ENCODE peak calls at places on chromosomes 12 and 14, in nine cellular contexts. D is body of pancreas, E is HFF-Myc, I is uterus, O is fibroblast of lung, A is GM12865, Q is epithelial cell of esophagus, L is stomach, K is BE2C. N is an unnamed sample.

GRCh38 chr14:38762436-38762835 is 340.6 kb downstream of the SEC23A start:
- DNase-seq in A (no peak), I (no peak), E (no peak), L (no peak), K (no peak), O (peak; percentile 39), Q (no peak), D (no peak), N (no peak)

GRCh38 chr12:47038270-47038748 is 41.1 kb upstream of the PCED1B start:
- DNase-seq in D (no peak), K (no peak), Q (peak; percentile 30), I (no peak), A (no peak), E (no peak), O (peak; percentile 70), L (no peak), N (no peak)

GRCh38 chr12:107774349-107775029 is at the start of gene ASCL4:
- DNase-seq in A (no peak), E (no peak), L (no peak), O (no peak), Q (no peak), K (no peak), D (no peak), I (no peak), N (no peak)

GRCh38 chr14:64848239-64848638 is 31.5 kb downstream of the SPTB start:
- DNase-seq in Q (no peak), O (no peak), L (no peak), K (no peak), A (peak; percentile 6), D (no peak), I (no peak), E (no peak), N (no peak)

GRCh38 chr12:100141666-100141997 is 1.0 kb downstream of the BLTP3B start:
- DNase-seq in Q (peak; percentile 91), K (no peak), I (peak; percentile 40), E (peak; percentile 21), D (peak; percentile 26), A (peak; percentile 56), O (peak; percentile 92), L (no peak), N (no peak)

GRCh38 chr14:65210118-65210826 is 108.0 kb upstream of the MAX start:
- DNase-seq in O (peak; percentile 63), E (no peak), A (peak; percentile 83), Q (no peak), K (no peak), I (no peak), L (no peak), D (peak; percentile 23), N (no peak)

GRCh38 chr12:52873513-52873831 is 24.7 kb upstream of the KRT78 start:
- DNase-seq in A (no peak), I (no peak), L (no peak), O (no peak), K (no peak), Q (no peak), D (peak; percentile 38), E (no peak), N (no peak)

GRCh38 chr12:112419269-112420133 is 754 bp downstream of the PTPN11 start:
- DNase-seq in L (peak; percentile 64), K (peak; percentile 53), D (peak; percentile 81), Q (peak; percentile 92), A (peak; percentile 29), E (no peak), O (peak; percentile 78), I (peak; percentile 75), N (no peak)

GRCh38 chr12:97148941-97149559 is 242.0 kb downstream of the NEDD1 start:
- DNase-seq in O (peak; percentile 27), K (peak; percentile 70), Q (peak; percentile 66), L (peak; percentile 68), I (no peak), D (peak; percentile 77), A (peak; percentile 76), E (no peak), N (no peak)

GRCh38 chr14:38868415-38869290 is 234.4 kb downstream of the SEC23A start:
- DNase-seq in E (no peak), L (no peak), Q (no peak), D (peak; percentile 39), A (no peak), O (no peak), I (no peak), K (no peak), N (no peak)

GRCh38 chr14:102095231-102095870 is 8.5 kb upstream of the HSP90AA1 start:
- DNase-seq in K (no peak), L (no peak), O (peak; percentile 49), D (no peak), A (no peak), I (no peak), E (no peak), Q (peak; percentile 38), N (no peak)

GRCh38 chr14:88346048-88346639 is 23.1 kb upstream of the KCNK10 start:
- DNase-seq in L (no peak), K (no peak), I (no peak), D (no peak), Q (no peak), O (no peak), E (peak; percentile 15), A (no peak), N (no peak)

GRCh38 chr12:116423053-116423452 is 136.1 kb upstream of the MAP1LC3B2 start:
- DNase-seq in O (peak; percentile 18), E (no peak), A (no peak), L (no peak), D (peak; percentile 24), Q (peak; percentile 85), I (peak; percentile 64), K (no peak), N (no peak)

GRCh38 chr12:116427200-116427932 is 131.8 kb upstream of the MAP1LC3B2 start:
- DNase-seq in A (no peak), I (no peak), D (no peak), K (no peak), Q (no peak), E (no peak), O (peak; percentile 37), L (no peak), N (no peak)

GRCh38 chr12:116430911-116431565 is 128.1 kb upstream of the MAP1LC3B2 start:
- DNase-seq in L (no peak), A (no peak), K (no peak), I (no peak), D (no peak), O (no peak), Q (no peak), E (no peak), N (no peak)

GRCh38 chr12:116425256-116426193 is 133.7 kb upstream of the MAP1LC3B2 start:
- DNase-seq in O (no peak), K (no peak), A (no peak), I (no peak), D (no peak), Q (peak; percentile 72), L (no peak), E (no peak), N (no peak)

GRCh38 chr12:116426391-116427136 is 132.6 kb upstream of the MAP1LC3B2 start:
- DNase-seq in E (peak; percentile 94), O (peak; percentile 97), Q (peak; percentile 94), A (no peak), K (peak; percentile 45), D (peak; percentile 58), L (no peak), I (peak; percentile 88), N (no peak)
- TF ChIP-seq CTCF in E (peak; percentile 57), O (peak; percentile 60), Q (peak; percentile 34), A (no peak), K (no peak), D (no peak), L (no peak), I (peak; percentile 38), N (no peak)

GRCh38 chr12:115257791-115258190 is 573.8 kb upstream of the TBX3 start:
- DNase-seq in K (no peak), E (peak; percentile 32), L (no peak), A (no peak), Q (peak; percentile 96), I (no peak), D (no peak), O (peak; percentile 72), N (no peak)
- H3K4me3 ChIP-seq in K (no peak overlapping the region), E (no peak overlapping the region), L (no peak overlapping the region), A (no peak overlapping the region), Q (no peak overlapping the region), I (no peak overlapping the region), D (no peak overlapping the region), O (no peak overlapping the region), N (no peak overlapping the region)

GRCh38 chr14:28772613-28773012 is 6.0 kb downstream of the FOXG1 start:
- DNase-seq in O (peak; percentile 25), Q (no peak), L (no peak), D (no peak), E (no peak), A (peak; percentile 47), K (no peak), I (no peak), N (no peak)

GRCh38 chr14:28776482-28777266 is 10.1 kb downstream of the FOXG1 start:
- DNase-seq in I (no peak), E (no peak), Q (no peak), K (no peak), A (no peak), O (no peak), D (no peak), L (no peak), N (no peak)

GRCh38 chr14:28773176-28773575 is 6.6 kb downstream of the FOXG1 start:
- DNase-seq in E (no peak), D (no peak), Q (no peak), K (no peak), A (no peak), L (no peak), I (no peak), O (no peak), N (no peak)

GRCh38 chr14:28774764-28775738 is 8.5 kb downstream of the FOXG1 start:
- DNase-seq in K (no peak), A (no peak), I (no peak), L (no peak), O (no peak), Q (no peak), D (no peak), E (no peak), N (no peak)

DNA sequence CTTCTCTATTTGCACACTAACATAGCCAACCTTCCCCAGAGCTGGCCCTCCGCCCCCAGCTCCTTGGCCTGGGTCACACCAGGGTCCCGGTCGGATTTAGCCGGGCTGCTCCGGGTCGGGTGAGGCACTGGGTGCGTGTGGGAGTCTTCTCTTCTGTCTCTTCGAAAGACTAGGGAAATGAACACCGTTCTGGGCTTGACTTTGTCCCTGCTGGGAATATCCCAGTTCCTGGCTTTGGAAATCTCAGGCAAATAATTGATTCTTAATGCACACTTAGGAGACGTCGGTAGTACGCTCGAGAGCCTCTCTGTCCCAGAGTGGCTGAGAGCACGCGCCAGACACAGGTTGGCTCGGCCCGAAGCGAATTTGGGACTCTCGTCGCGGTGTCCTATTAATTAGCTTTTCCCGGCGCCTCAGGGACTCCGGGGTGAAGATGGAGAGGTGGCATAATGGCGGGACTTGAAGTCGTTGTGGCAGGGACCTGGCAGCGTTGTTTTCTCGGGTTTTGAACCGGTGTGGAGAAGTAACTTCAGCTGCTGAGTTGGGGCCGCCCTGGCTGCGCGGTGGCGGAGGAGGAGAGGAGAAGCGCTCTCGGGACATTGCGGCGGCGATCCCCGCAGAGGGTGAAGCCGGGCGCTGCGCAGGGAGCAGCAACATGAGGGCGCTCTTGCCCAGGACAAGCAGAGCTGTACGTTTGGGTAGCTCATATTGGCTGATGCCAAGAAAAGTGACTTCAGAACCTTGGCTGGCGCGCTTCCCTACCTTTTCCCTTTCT is 7.5 kb downstream of the FOXG1 start:
- DNase-seq in Q (peak; percentile 51), D (peak; percentile 19), K (no peak), E (no peak), O (peak; percentile 57), I (no peak), A (peak; percentile 55), L (no peak), N (peak; percentile 79)
- TF ChIP-seq CTCF in Q (peak; percentile 32), D (no peak), K (peak; percentile 13), E (peak; percentile 35), O (peak; percentile 51), I (no peak), A (peak; percentile 50), L (no peak), N (peak; percentile 70)

GRCh38 chr12:110689601-110690430 is 901 bp upstream of the HVCN1 start:
- DNase-seq in I (peak; percentile 57), E (no peak), D (peak; percentile 18), A (peak; percentile 93), L (peak; percentile 39), Q (peak; percentile 32), O (peak; percentile 25), K (no peak), N (no peak)
- H3K4me3 ChIP-seq in I (peak overlapping the region; percentile 66), E (peak overlapping the region; percentile 28), D (no peak overlapping the region), A (peak overlapping the region; percentile 77), L (peak overlapping the region; percentile 74), Q (peak overlapping the region; percentile 30), O (peak overlapping the region; percentile 40), K (no peak overlapping the region), N (peak overlapping the region; percentile 64)

N was measured in dorsolateral prefrontal cortex.